ENCODE peak calls at places on chromosomes 12 and 14, in seven cellular contexts. C is CD4-positive, alpha-beta T cell; F is IMR-90; Z is uterus; M is mesenchymal stem cell; T is OCI-LY7; A is WERI-Rb-1. B is an unnamed sample.

GRCh38 chr12:52215587-52216031 is 17.4 kb upstream of the KRT7 start:
- DNase-seq in C (no peak), A (no peak), M (peak; percentile 43), Z (peak; percentile 29), T (no peak), F (peak; percentile 79), B (no peak)

GRCh38 chr14:104352493-104353220 is 214.3 kb downstream of the KIF26A start:
- DNase-seq in F (no peak), C (no peak), A (no peak), Z (no peak), M (no peak), T (no peak), B (no peak)

GRCh38 chr14:105014631-105015030 is 6.3 kb downstream of the CDCA4 start:
- DNase-seq in M (no peak), Z (no peak), A (no peak), F (no peak), T (no peak), C (no peak), B (no peak)

GRCh38 chr12:67482751-67483661 is 165.5 kb upstream of the DYRK2 start:
- DNase-seq in C (peak; percentile 83), F (peak; percentile 56), M (peak; percentile 58), A (no peak), T (peak; percentile 70), Z (peak; percentile 52), B (peak; percentile 58)

GRCh38 chr12:68559984-68560822 is 50.5 kb upstream of the RAP1B start:
- DNase-seq in F (peak; percentile 20), Z (no peak), T (no peak), M (peak; percentile 73), A (no peak), C (no peak), B (no peak)

GRCh38 chr12:122326597-122326996 is 60.3 kb upstream of the VPS33A start:
- DNase-seq in A (no peak), T (no peak), F (no peak), C (peak; percentile 3), M (no peak), Z (no peak), B (no peak)

GRCh38 chr14:89479802-89480201 is 62.8 kb upstream of the FOXN3 start:
- DNase-seq in F (peak; percentile 45), A (no peak), T (no peak), M (no peak), Z (no peak), C (no peak), B (no peak)

GRCh38 chr12:15757553-15758255 is 31.5 kb downstream of the EPS8 start:
- DNase-seq in F (peak; percentile 92), Z (peak; percentile 40), T (no peak), A (no peak), M (peak; percentile 92), C (no peak), B (no peak)

GRCh38 chr14:51157012-51157411 is 62.1 kb upstream of the TRIM9 start:
- DNase-seq in F (peak; percentile 8), A (no peak), Z (no peak), C (no peak), T (peak; percentile 15), M (peak; percentile 18), B (no peak)

GRCh38 chr14:89617471-89618291 is 200.6 kb upstream of the FOXN3 start:
- DNase-seq in A (no peak), T (peak; percentile 63), F (peak; percentile 77), M (peak; percentile 74), C (no peak), Z (no peak), B (peak; percentile 32)

GRCh38 chr12:65673732-65674131 is 150.6 kb upstream of the HMGA2 start:
- DNase-seq in T (no peak), M (peak; percentile 37), F (peak; percentile 51), C (no peak), A (no peak), Z (no peak), B (no peak)

GRCh38 chr12:5200276-5201087 is 156.8 kb downstream of the KCNA5 start:
- DNase-seq in T (peak; percentile 48), F (peak; percentile 28), A (peak; percentile 87), C (no peak), Z (peak; percentile 16), M (peak; percentile 4), B (no peak)

GRCh38 chr14:21084988-21085853 is 13.2 kb downstream of the ZNF219 start:
- DNase-seq in A (no peak), T (no peak), C (no peak), F (peak; percentile 91), M (peak; percentile 36), Z (no peak), B (no peak)

GRCh38 chr14:51458563-51458955 is 193.2 kb upstream of the FRMD6 start:
- DNase-seq in C (no peak), M (no peak), T (no peak), F (peak; percentile 99), A (no peak), Z (no peak), B (no peak)

GRCh38 chr12:122368361-122369073 is 54.0 kb downstream of the CLIP1 start:
- DNase-seq in C (no peak), F (peak; percentile 81), M (peak; percentile 80), T (no peak), Z (no peak), A (no peak), B (no peak)

GRCh38 chr12:122835693-122836026 is 403 bp downstream of the HIP1R start:
- DNase-seq in F (no peak), C (peak; percentile 25), M (no peak), A (no peak), Z (no peak), T (peak; percentile 75), B (no peak)

GRCh38 chr12:128259556-128260070 is 7.4 kb upstream of the TMEM132C start:
- DNase-seq in F (no peak), C (no peak), A (peak; percentile 57), T (peak; percentile 33), Z (peak; percentile 32), M (no peak), B (peak; percentile 63)

GRCh38 chr12:22415342-22416309 is 81.1 kb upstream of the ST8SIA1 start:
- DNase-seq in A (no peak), C (no peak), T (no peak), F (no peak), M (no peak), Z (no peak), B (no peak)

GRCh38 chr14:72450473-72451044 is 443.3 kb downstream of the DPF3 start:
- DNase-seq in C (no peak), Z (no peak), M (no peak), F (no peak), T (no peak), A (no peak), B (no peak)

DNA sequence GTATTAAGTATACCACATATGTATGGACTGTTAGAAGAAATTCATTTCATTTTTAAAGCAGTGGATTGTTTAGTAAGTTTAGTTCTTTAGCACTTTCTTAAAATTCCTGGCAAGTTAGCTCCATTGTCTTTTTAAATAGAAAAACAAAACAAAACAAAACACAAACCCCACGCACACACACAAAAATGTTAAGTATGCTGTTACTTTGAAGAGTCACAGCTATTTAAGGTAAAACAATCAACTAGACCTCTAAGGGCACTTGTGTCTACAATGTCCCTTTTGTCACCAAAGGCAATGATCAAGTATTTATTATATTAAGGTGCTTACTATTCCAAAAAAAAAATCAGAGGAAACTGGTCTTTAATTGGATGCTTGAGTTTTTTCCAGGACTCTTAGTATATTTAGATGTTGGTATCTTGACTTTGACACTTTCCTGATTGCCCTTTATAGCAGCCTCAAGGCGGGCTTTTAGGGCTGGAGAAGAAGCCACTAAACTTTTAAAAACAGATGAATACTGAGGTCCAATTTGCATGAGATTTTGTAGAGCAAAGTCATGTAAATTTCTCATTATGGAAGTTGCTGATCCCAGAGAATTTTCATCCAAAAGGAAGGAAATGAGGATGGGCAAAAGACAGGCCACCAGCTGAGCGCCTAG is 85.5 kb upstream of the HECTD1 start:
- DNase-seq in F (no peak), A (no peak), T (no peak), M (no peak), C (no peak), Z (no peak), B (no peak)
- H3K27ac ChIP-seq in F (no peak overlapping the region), A (no peak overlapping the region), T (no peak overlapping the region), M (no peak overlapping the region), C (no peak overlapping the region), Z (no peak overlapping the region), B (no peak overlapping the region)

DNA sequence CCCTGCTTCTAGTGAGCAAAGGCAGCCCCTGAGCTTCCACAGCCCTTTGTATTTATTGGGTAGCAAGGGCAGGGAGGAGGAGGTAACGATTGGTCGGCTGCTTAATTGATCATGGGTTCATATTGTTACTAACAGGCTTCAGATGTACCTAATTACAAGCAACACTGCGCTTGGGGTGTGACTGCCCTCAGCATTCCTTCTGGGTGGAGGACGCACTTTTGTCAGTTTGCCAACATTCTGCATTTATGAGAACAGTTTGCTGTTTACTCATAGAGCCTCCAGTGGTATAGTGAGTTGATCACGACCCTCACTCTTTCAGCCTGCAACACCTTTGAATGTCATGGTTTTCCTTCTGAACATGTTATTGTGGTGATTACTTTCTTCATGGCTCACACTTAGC is 9.6 kb downstream of the TSHR start:
- DNase-seq in T (no peak), A (no peak), C (no peak), M (no peak), F (no peak), Z (no peak), B (no peak)
- H3K27ac ChIP-seq in T (no peak overlapping the region), A (no peak overlapping the region), C (no peak overlapping the region), M (no peak overlapping the region), F (no peak overlapping the region), Z (no peak overlapping the region), B (no peak overlapping the region)

GRCh38 chr14:79712302-79712950 is 498.9 kb downstream of the DIO2 start:
- DNase-seq in T (no peak), A (no peak), M (no peak), Z (no peak), F (no peak), C (no peak), B (no peak)
- H3K27ac ChIP-seq in T (no peak overlapping the region), A (no peak overlapping the region), M (no peak overlapping the region), Z (no peak overlapping the region), F (no peak overlapping the region), C (no peak overlapping the region), B (no peak overlapping the region)

GRCh38 chr12:13167226-13167625 is 29.3 kb upstream of the EMP1 start:
- DNase-seq in Z (no peak), A (no peak), M (no peak), C (no peak), T (no peak), F (no peak), B (no peak)
- H3K27ac ChIP-seq in Z (no peak overlapping the region), A (no peak overlapping the region), M (no peak overlapping the region), C (no peak overlapping the region), T (no peak overlapping the region), F (no peak overlapping the region), B (no peak overlapping the region)

DNA sequence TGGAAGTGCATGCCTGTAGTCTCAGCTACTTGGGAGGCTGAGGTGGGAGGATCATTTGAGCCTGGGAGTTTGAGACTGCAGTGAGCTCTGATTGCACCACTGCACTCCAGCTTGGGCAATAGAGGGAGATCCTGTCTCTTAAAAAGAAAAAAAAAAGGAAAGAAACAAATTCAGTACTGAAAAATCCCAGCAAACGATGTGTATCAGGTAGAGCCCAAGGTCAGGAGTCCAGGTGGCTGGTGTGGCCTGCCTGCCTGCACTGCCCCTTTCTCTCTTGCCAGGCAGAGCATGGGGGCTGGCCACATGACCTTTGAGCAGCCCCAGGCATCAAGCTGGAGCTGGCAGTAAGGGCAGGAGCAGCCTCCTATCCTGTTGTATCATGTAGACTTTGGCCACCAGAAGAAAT is 31.8 kb downstream of the ELK3 start:
- DNase-seq in T (no peak), M (no peak), F (no peak), A (no peak), Z (no peak), C (no peak), B (no peak)
- H3K27ac ChIP-seq in T (no peak overlapping the region), M (no peak overlapping the region), F (no peak overlapping the region), A (no peak overlapping the region), Z (peak overlapping the region; percentile 71), C (no peak overlapping the region), B (no peak overlapping the region)

GRCh38 chr12:49643961-49644619 is 20.7 kb downstream of the PRPF40B start:
- DNase-seq in T (no peak), F (no peak), A (no peak), Z (no peak), C (no peak), M (no peak), B (no peak)
- H3K27ac ChIP-seq in T (no peak overlapping the region), F (no peak overlapping the region), A (no peak overlapping the region), Z (peak overlapping the region; percentile 10), C (no peak overlapping the region), M (no peak overlapping the region), B (peak overlapping the region; percentile 51)